ENCODE peak calls at places on chromosomes 12 and 14, in five cellular contexts. J is neural progenitor cell, B is K562, A is HCT116, T is IMR-90. D is an unnamed sample. For H3K4me1, the result is how much of the 10 kb centered on the place peaks cover.

GRCh38 chr12:108717243-108717642 is 14.1 kb downstream of the CORO1C start:
- DNase-seq in J (no peak), B (no peak), A (no peak), T (no peak), D (no peak)

GRCh38 chr12:1838223-1838993 is 18.0 kb downstream of the LRTM2 start:
- DNase-seq in J (no peak), B (no peak), A (no peak), T (no peak), D (peak)

GRCh38 chr12:121534495-121535148 is 46.2 kb downstream of the KDM2B start:
- DNase-seq in J (peak), B (no peak), A (no peak), T (no peak), D (no peak)

GRCh38 chr12:12467222-12467621 is 95.4 kb downstream of the DUSP16 start:
- DNase-seq in J (no peak), B (no peak), A (no peak), T (no peak), D (no peak)

GRCh38 chr12:96015672-96016071 is 19.5 kb upstream of the HAL start:
- DNase-seq in J (peak), B (no peak), A (no peak), T (peak), D (no peak)

GRCh38 chr12:52275686-52276085 is 1.2 kb downstream of the KRT86 start:
- DNase-seq in J (no peak), B (no peak), A (no peak), T (no peak), D (no peak)

GRCh38 chr12:32679910-32680217 is 763 bp downstream of the DNM1L start:
- DNase-seq in J (no peak), B (no peak), A (no peak), T (no peak), D (no peak)

GRCh38 chr14:55470025-55470424 is 29.6 kb upstream of the TBPL2 start:
- DNase-seq in J (no peak), B (no peak), A (no peak), T (no peak), D (no peak)

GRCh38 chr12:122423258-122424165 is 1.0 kb upstream of the CLIP1 start:
- DNase-seq in J (peak), B (no peak), A (peak), T (peak), D (peak)

GRCh38 chr12:46260153-46260912 is 8.5 kb downstream of the SLC38A1 start:
- DNase-seq in J (peak), B (no peak), A (no peak), T (peak), D (peak)

GRCh38 chr12:85182699-85183098 is 97.3 kb upstream of the ALX1 start:
- DNase-seq in J (peak), B (no peak), A (no peak), T (no peak), D (no peak)

GRCh38 chr12:45216983-45217485 is 1.1 kb downstream of the ANO6 start:
- DNase-seq in J (no peak), B (no peak), A (no peak), T (no peak), D (no peak)

DNA sequence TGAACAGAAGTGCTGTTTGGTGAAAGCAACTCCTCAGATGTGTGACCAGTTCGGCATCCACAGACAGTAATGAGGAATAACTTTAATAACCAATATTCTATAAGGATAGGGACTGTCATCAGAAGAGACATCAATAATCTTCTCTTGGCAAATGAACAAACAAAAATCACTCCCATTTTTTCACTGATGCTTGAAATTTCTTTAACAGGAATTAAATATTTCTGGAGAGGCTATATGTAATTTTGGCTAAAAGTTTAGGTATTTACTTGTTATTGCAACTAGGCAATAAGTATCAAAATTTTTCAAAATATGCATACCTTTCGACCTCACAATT is 121.6 kb upstream of the EEA1 start:
- DNase-seq in J (no peak), B (no peak), A (no peak), T (no peak), D (no peak)
- H3K4me2 ChIP-seq in J (peak), B (no peak), A (peak), T (no peak), D (no peak)

GRCh38 chr12:113860059-113860820 is 105.9 kb downstream of the RBM19 start:
- DNase-seq in J (peak), B (no peak), A (no peak), T (no peak), D (no peak)

GRCh38 chr12:113863455-113863845 is 102.7 kb downstream of the RBM19 start:
- DNase-seq in J (no peak), B (peak), A (no peak), T (peak), D (no peak)

GRCh38 chr12:113860950-113861349 is 105.2 kb downstream of the RBM19 start:
- DNase-seq in J (no peak), B (no peak), A (no peak), T (peak), D (peak)

GRCh38 chr12:113862570-113863454 is 103.3 kb downstream of the RBM19 start:
- DNase-seq in J (no peak), B (no peak), A (no peak), T (peak), D (peak)

GRCh38 chr12:113861708-113862312 is 104.3 kb downstream of the RBM19 start:
- DNase-seq in J (peak), B (no peak), A (no peak), T (peak), D (peak)
- H3K4me1 ChIP-seq in J (under half), B (under half), A (under half), T (under half), D (under half)

DNA sequence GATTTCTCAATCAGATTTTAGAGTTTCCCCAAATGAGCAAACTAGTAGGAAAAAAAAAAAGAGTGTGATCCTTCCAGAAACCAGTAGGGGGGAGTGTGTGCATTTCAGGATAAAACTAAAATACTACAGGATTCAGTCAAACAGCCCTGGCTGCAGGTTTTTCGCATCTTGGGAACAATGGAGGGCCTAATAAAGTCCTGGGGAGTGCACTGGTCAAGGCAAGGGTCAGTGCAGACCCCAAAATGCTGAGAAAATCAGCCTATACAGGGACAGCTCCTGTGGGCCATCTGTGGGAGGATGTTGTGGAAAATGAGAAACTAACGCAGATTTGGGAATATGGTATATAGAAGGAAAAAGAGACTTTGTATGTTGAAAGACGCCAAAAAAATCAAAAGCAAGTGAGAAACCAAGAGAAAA is 22.2 kb upstream of the ABCD4 start:
- DNase-seq in J (peak), B (peak), A (no peak), T (peak), D (peak)
- TF ChIP-seq CTCF in J (peak), B (no peak), A (peak), T (peak), D (peak)

GRCh38 chr14:68473050-68473449 is 319.8 kb downstream of the ZFP36L1 start:
- DNase-seq in J (no peak), B (no peak), A (no peak), T (no peak), D (no peak)
- H3K4me2 ChIP-seq in J (peak), B (no peak), A (no peak), T (no peak), D (no peak)

GRCh38 chr12:19238520-19238919 is 109.0 kb downstream of the PLEKHA5 start:
- DNase-seq in J (no peak), B (no peak), A (no peak), T (no peak), D (no peak)

GRCh38 chr12:19239046-19239445 is 109.5 kb downstream of the PLEKHA5 start:
- DNase-seq in J (no peak), B (no peak), A (no peak), T (no peak), D (no peak)

GRCh38 chr12:19243577-19243976 is 114.0 kb downstream of the PLEKHA5 start:
- DNase-seq in J (no peak), B (no peak), A (no peak), T (no peak), D (no peak)

GRCh38 chr12:19236656-19237055 is 107.1 kb downstream of the PLEKHA5 start:
- DNase-seq in J (no peak), B (no peak), A (no peak), T (peak), D (peak)

GRCh38 chr12:19239616-19240234 is 110.2 kb downstream of the PLEKHA5 start:
- DNase-seq in J (peak), B (no peak), A (no peak), T (peak), D (peak)
- H3K4me1 ChIP-seq in J (under half), B (under half), A (under half), T (under half), D (under half)